ENCODE peak calls at places on chromosomes 16 and 17, in five cellular contexts. K is neural progenitor cell, E is brain microvascular endothelial cell, R is lung, O is lower lobe of right lung. P is an unnamed sample.

GRCh38 chr16:46482895-46483294 is 138.3 kb downstream of the SHCBP1 start:
- DNase-seq in K (no peak), E (no peak), R (no peak), O (no peak), P (no peak)

GRCh38 chr16:81440888-81441663 is 3.5 kb upstream of the CMIP start:
- DNase-seq in K (no peak), E (no peak), R (no peak), O (no peak), P (no peak)

GRCh38 chr16:47477680-47478079 is 16.5 kb downstream of the PHKB start:
- DNase-seq in K (no peak), E (no peak), R (no peak), O (no peak), P (no peak)

GRCh38 chr16:67571981-67572431 is 9.7 kb downstream of the CTCF start:
- DNase-seq in K (no peak), E (no peak), R (no peak), O (no peak), P (no peak)

GRCh38 chr16:1093284-1094123 is 2.5 kb downstream of the C1QTNF8 start:
- DNase-seq in K (peak), E (no peak), R (no peak), O (no peak), P (no peak)

GRCh38 chr17:81537856-81538555 is 9.8 kb downstream of the FSCN2 start:
- DNase-seq in K (no peak), E (no peak), R (no peak), O (no peak), P (no peak)

GRCh38 chr17:2710804-2711607 is 558 bp downstream of the CLUH start:
- DNase-seq in K (peak), E (no peak), R (peak), O (peak), P (no peak)

GRCh38 chr17:77088455-77089117 is 52.2 kb upstream of the SEC14L1 start:
- DNase-seq in K (peak), E (peak), R (peak), O (peak), P (peak)

GRCh38 chr17:80395402-80396151 is 19.4 kb upstream of the ENDOV start:
- DNase-seq in K (no peak), E (no peak), R (no peak), O (no peak), P (no peak)

GRCh38 chr16:75097941-75098897 is 18.4 kb downstream of the LDHD start:
- DNase-seq in K (no peak), E (no peak), R (peak), O (peak), P (no peak)

GRCh38 chr17:48754500-48755261 is 26.1 kb upstream of the HOXB13 start:
- DNase-seq in K (peak), E (no peak), R (no peak), O (no peak), P (no peak)

GRCh38 chr16:2147981-2148671 is at the start of gene RAB26:
- DNase-seq in K (peak), E (no peak), R (peak), O (peak), P (peak)

GRCh38 chr17:75152523-75152922 is 1.8 kb downstream of the JPT1 start:
- DNase-seq in K (no peak), E (no peak), R (no peak), O (no peak), P (no peak)

GRCh38 chr16:29816694-29817441 is 916 bp downstream of the PAGR1 start:
- DNase-seq in K (peak), E (peak), R (no peak), O (peak), P (peak)

GRCh38 chr17:1813088-1813487 is 16.6 kb downstream of the SMYD4 start:
- DNase-seq in K (no peak), E (no peak), R (no peak), O (peak), P (no peak)

GRCh38 chr17:81961554-81962498 is 839 bp upstream of the NOTUM start:
- DNase-seq in K (peak), E (no peak), R (no peak), O (no peak), P (no peak)

GRCh38 chr17:83073389-83074063 is 5.9 kb upstream of the METRNL start:
- DNase-seq in K (no peak), E (no peak), R (no peak), O (peak), P (no peak)

GRCh38 chr16:53055603-53056527 is 1.1 kb downstream of the CHD9 start:
- DNase-seq in K (peak), E (peak), R (peak), O (no peak), P (peak)

GRCh38 chr16:69936252-69936651 is 14.9 kb upstream of the CLEC18A start:
- DNase-seq in K (no peak), E (no peak), R (no peak), O (no peak), P (no peak)

GRCh38 chr17:49409066-49409465 is 5.6 kb downstream of the PHB1 start:
- DNase-seq in K (no peak), E (no peak), R (no peak), O (no peak), P (no peak)

DNA sequence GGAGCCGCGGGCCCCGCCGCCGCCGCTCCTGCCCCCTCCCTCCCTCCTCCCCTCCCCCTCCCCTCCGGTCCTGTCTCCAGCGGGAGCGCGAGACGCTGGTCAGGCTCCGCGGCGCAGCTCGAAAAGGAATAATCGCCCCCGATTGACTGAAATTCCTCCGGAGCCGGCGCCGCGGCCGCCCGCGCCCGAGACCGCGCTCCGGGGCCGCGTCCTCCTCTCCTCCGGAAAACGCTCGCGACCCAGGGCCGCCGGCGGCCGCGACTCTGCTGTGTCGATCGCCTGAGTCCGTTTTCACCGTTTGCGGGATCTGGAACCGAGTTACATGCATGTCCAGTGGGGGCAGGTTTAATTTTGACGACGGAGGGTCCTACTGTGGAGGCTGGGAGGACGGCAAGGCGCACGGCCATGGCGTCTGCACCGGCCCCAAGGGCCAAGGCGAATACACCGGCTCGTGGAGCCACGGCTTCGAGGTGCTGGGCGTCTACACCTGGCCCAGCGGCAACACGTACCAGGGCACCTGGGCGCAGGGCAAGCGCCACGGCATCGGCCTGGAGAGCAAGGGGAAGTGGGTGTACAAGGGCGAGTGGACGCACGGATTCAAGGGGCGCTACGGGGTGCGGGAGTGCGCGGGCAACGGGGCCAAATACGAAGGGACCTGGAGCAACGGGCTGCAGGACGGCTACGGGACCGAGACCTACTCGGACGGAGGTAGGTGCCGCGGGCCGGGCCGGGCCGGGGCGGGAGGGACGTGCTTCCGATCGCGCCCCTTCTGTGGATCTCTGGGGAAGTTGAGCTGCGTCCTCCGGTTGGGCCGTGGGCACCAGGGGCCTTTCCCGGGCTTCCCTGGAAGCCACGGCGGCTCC is 744 bp downstream of the JPH3 start:
- DNase-seq in K (peak), E (no peak), R (no peak), O (no peak), P (no peak)
- H3K4me3 ChIP-seq in K (peak), E (no peak), R (no peak), O (no peak), P (no peak)

GRCh38 chr17:41748275-41748674 is 13.8 kb upstream of the HAP1 start:
- DNase-seq in K (no peak), E (no peak), R (no peak), O (no peak), P (no peak)

GRCh38 chr17:41751288-41751687 is 16.8 kb upstream of the HAP1 start:
- DNase-seq in K (no peak), E (no peak), R (no peak), O (no peak), P (no peak)

GRCh38 chr17:41750866-41751265 is 16.4 kb upstream of the HAP1 start:
- DNase-seq in K (no peak), E (no peak), R (no peak), O (no peak), P (no peak)

GRCh38 chr17:41758601-41759000 is 24.2 kb upstream of the HAP1 start:
- DNase-seq in K (no peak), E (no peak), R (no peak), O (no peak), P (no peak)

GRCh38 chr17:41754066-41754465 is 19.6 kb upstream of the HAP1 start:
- DNase-seq in K (no peak), E (no peak), R (no peak), O (no peak), P (no peak)
- H3K4me3 ChIP-seq in K (no peak), E (no peak), R (no peak), O (no peak), P (no peak)

GRCh38 chr17:62617894-62618472 is 9.5 kb upstream of the MRC2 start:
- DNase-seq in K (no peak), E (no peak), R (no peak), O (no peak), P (no peak)
- H3K4me3 ChIP-seq in K (no peak), E (no peak), R (no peak), O (no peak), P (no peak)

GRCh38 chr17:32185875-32186274 is 43.6 kb downstream of the RHOT1 start:
- DNase-seq in K (no peak), E (no peak), R (no peak), O (no peak), P (no peak)
- H3K4me3 ChIP-seq in K (no peak), E (no peak), R (no peak), O (no peak), P (no peak)